ENCODE peak calls at places on chromosomes 1 and 21, in seven cellular contexts. L is CD8-positive, alpha-beta memory T cell; D is OCI-LY7; W is naive thymus-derived CD4-positive, alpha-beta T cell; X is pancreas; J is CD4-positive, CD25-positive, alpha-beta regulatory T cell; U is CD4-positive, alpha-beta memory T cell. Q is an unnamed sample. For H3K36me3, the result is how much of the 10 kb centered on the place peaks cover.

GRCh38 chr1:159786966-159787365 is 6.2 kb downstream of the DUSP23 start:
- DNase-seq in L (no peak), D (no peak), W (no peak), X (no peak), J (no peak), U (no peak), Q (no peak)

GRCh38 chr1:160836561-160836960 is 26.1 kb downstream of the CD244 start:
- DNase-seq in L (no peak), D (no peak), W (no peak), X (no peak), J (peak), U (no peak), Q (no peak)

GRCh38 chr1:1295154-1295923 is 12.4 kb downstream of the ACAP3 start:
- DNase-seq in L (no peak), D (no peak), W (no peak), X (no peak), J (no peak), U (no peak), Q (no peak)

GRCh38 chr1:171794085-171794484 is 12.6 kb downstream of the METTL13 start:
- DNase-seq in L (no peak), D (no peak), W (no peak), X (no peak), J (peak), U (no peak), Q (no peak)

GRCh38 chr1:198541737-198542136 is 1.3 kb upstream of the ATP6V1G3 start:
- DNase-seq in L (no peak), D (no peak), W (no peak), X (no peak), J (no peak), U (no peak), Q (no peak)

GRCh38 chr1:150544204-150544603 is 5.0 kb upstream of the ADAMTSL4 start:
- DNase-seq in L (no peak), D (no peak), W (no peak), X (no peak), J (no peak), U (no peak), Q (no peak)

GRCh38 chr21:41668686-41669532 is 97.9 kb downstream of the RIPK4 start:
- DNase-seq in L (no peak), D (no peak), W (no peak), X (no peak), J (no peak), U (no peak), Q (peak)

GRCh38 chr1:209063816-209064664 is 519.5 kb upstream of the CAMK1G start:
- DNase-seq in L (no peak), D (no peak), W (no peak), X (no peak), J (no peak), U (no peak), Q (no peak)

GRCh38 chr1:199946305-199947155 is 81.0 kb upstream of the NR5A2 start:
- DNase-seq in L (no peak), D (no peak), W (no peak), X (no peak), J (no peak), U (no peak), Q (peak)

GRCh38 chr1:116119876-116120275 is 8.7 kb downstream of the MAB21L3 start:
- DNase-seq in L (no peak), D (no peak), W (no peak), X (no peak), J (no peak), U (no peak), Q (no peak)

GRCh38 chr1:44119525-44119924 is 904 bp downstream of the KLF17 start:
- DNase-seq in L (no peak), D (no peak), W (no peak), X (no peak), J (no peak), U (no peak), Q (no peak)

GRCh38 chr1:167720965-167721616 is 691 bp upstream of the MPZL1 start:
- DNase-seq in L (no peak), D (peak), W (peak), X (peak), J (no peak), U (no peak), Q (no peak)
- H3K36me3 ChIP-seq in L (under half), D (under half), W (under half), X (under half), J (under half), U (under half), Q (under half)

DNA sequence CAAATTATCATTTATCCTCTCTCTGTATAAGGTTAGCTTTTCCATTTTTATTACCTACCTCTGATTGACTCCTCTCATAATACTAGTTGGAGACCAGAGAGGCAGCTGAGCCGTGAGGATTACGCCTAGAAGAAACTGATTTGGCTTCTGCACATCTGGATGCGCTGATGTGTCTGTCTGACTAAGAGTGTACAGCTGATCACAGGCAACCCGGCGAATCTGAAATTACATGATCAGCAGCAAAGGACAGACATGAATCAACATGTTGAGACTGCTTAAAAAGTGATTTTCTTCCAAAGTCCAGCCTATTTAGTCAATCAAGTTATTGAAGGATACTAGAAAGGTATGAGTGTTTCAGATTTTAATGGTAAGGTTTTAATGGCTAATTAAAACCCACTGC is 81.2 kb downstream of the PCSK9 start:
- DNase-seq in L (no peak), D (no peak), W (no peak), X (no peak), J (no peak), U (no peak), Q (no peak)
- H3K36me3 ChIP-seq in L (half or more), D (half or more), W (under half), X (half or more), J (half or more), U (half or more), Q (under half)

GRCh38 chr1:183226361-183226760 is 40.3 kb downstream of the LAMC2 start:
- DNase-seq in L (no peak), D (no peak), W (no peak), X (no peak), J (no peak), U (no peak), Q (no peak)

GRCh38 chr1:183227382-183227781 is 41.3 kb downstream of the LAMC2 start:
- DNase-seq in L (no peak), D (no peak), W (no peak), X (no peak), J (no peak), U (no peak), Q (no peak)

GRCh38 chr1:183228650-183229220 is 42.7 kb downstream of the LAMC2 start:
- DNase-seq in L (no peak), D (no peak), W (no peak), X (no peak), J (no peak), U (no peak), Q (no peak)

GRCh38 chr1:183226963-183227362 is 40.9 kb downstream of the LAMC2 start:
- DNase-seq in L (no peak), D (no peak), W (no peak), X (no peak), J (peak), U (no peak), Q (no peak)

DNA sequence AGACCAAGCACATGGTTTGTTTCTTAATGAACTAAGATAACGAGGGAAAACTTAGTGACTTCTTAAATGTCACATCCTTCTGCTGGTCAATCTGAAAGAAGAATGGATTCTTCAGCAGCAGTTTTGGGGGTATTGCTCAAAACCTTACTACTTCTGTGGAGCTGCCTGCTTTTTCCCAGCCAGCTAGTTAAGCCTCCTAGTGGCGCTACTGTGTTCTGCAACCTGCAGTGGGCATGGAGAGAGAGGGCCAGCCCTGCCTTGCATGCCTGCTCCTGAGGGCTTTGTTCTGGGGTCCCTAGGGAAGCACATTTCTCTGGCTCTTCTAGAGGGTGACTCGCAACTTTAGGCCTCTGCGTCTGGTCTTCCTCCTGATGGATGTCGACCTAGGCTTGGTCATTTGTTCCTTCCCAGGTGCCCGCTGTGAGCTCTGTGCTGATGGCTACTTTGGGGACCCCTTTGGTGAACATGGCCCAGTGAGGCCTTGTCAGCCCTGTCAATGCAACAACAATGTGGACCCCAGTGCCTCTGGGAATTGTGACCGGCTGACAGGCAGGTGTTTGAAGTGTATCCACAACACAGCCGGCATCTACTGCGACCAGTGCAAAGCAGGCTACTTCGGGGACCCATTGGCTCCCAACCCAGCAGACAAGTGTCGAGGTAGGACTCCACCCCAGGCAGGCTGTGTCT is 42.0 kb downstream of the LAMC2 start:
- DNase-seq in L (no peak), D (peak), W (no peak), X (peak), J (peak), U (no peak), Q (no peak)
- H3K36me3 ChIP-seq in L (under half), D (under half), W (under half), X (under half), J (under half), U (under half), Q (under half)

GRCh38 chr1:37704966-37705365 is 12.7 kb downstream of the CDCA8 start:
- DNase-seq in L (no peak), D (no peak), W (no peak), X (no peak), J (no peak), U (no peak), Q (no peak)
- H3K36me3 ChIP-seq in L (under half), D (half or more), W (under half), X (under half), J (under half), U (under half), Q (under half)

GRCh38 chr1:53862507-53862906 is 24.4 kb upstream of the NDC1 start:
- DNase-seq in L (no peak), D (peak), W (no peak), X (no peak), J (no peak), U (no peak), Q (no peak)

GRCh38 chr1:53860967-53861411 is 22.9 kb upstream of the NDC1 start:
- DNase-seq in L (peak), D (peak), W (peak), X (peak), J (peak), U (peak), Q (no peak)
- H3K36me3 ChIP-seq in L (under half), D (under half), W (under half), X (under half), J (under half), U (under half), Q (half or more)

GRCh38 chr1:239429163-239429562 is 42.8 kb downstream of the CHRM3 start:
- DNase-seq in L (no peak), D (no peak), W (no peak), X (no peak), J (no peak), U (no peak), Q (no peak)
- H3K36me3 ChIP-seq in L (under half), D (under half), W (under half), X (under half), J (under half), U (under half), Q (under half)

GRCh38 chr1:230270940-230271325 is 155.2 kb downstream of the PGBD5 start:
- DNase-seq in L (no peak), D (no peak), W (no peak), X (no peak), J (no peak), U (no peak), Q (peak)

GRCh38 chr1:230270185-230270939 is 155.8 kb downstream of the PGBD5 start:
- DNase-seq in L (no peak), D (peak), W (no peak), X (no peak), J (peak), U (no peak), Q (peak)

GRCh38 chr1:230267338-230268065 is 158.6 kb downstream of the PGBD5 start:
- DNase-seq in L (no peak), D (no peak), W (no peak), X (no peak), J (no peak), U (no peak), Q (peak)

GRCh38 chr1:230266456-230266855 is 159.7 kb downstream of the PGBD5 start:
- DNase-seq in L (no peak), D (no peak), W (no peak), X (no peak), J (no peak), U (no peak), Q (peak)

GRCh38 chr1:230268371-230269170 is 157.6 kb downstream of the PGBD5 start:
- DNase-seq in L (no peak), D (no peak), W (no peak), X (peak), J (peak), U (no peak), Q (peak)
- H3K36me3 ChIP-seq in L (under half), D (under half), W (under half), X (under half), J (under half), U (under half), Q (half or more)

GRCh38 chr1:226276077-226276682 is 32.8 kb downstream of the LIN9 start:
- DNase-seq in L (no peak), D (no peak), W (no peak), X (no peak), J (no peak), U (no peak), Q (no peak)

GRCh38 chr1:226276987-226277386 is 32.0 kb downstream of the LIN9 start:
- DNase-seq in L (no peak), D (no peak), W (no peak), X (no peak), J (no peak), U (no peak), Q (no peak)

GRCh38 chr1:226281058-226281457 is 27.9 kb downstream of the LIN9 start:
- DNase-seq in L (no peak), D (no peak), W (no peak), X (no peak), J (no peak), U (no peak), Q (no peak)

GRCh38 chr1:226277897-226278296 is 31.1 kb downstream of the LIN9 start:
- DNase-seq in L (no peak), D (no peak), W (no peak), X (no peak), J (no peak), U (no peak), Q (no peak)

DNA sequence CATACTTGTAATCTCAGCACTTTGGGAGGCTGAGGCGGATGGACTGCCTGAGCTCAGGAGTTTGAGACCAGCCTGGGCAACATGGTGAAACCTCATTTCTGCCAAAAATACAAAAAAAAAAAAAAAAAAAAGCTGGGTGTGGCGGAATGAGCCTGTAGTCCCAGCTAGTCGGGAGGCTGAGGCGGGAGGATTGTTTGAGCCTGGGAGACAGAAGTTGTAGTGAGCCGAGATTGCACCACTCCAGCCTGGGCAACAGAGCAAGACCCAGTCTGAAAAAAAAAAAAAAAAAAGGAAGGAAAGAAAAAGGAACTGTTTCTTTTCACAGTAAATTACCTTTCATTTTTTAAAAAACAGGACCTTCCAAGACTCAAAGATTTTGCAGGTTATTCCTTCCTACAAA is 29.5 kb downstream of the LIN9 start:
- DNase-seq in L (no peak), D (no peak), W (no peak), X (no peak), J (no peak), U (no peak), Q (no peak)
- H3K36me3 ChIP-seq in L (under half), D (half or more), W (under half), X (under half), J (under half), U (under half), Q (under half)

DNA sequence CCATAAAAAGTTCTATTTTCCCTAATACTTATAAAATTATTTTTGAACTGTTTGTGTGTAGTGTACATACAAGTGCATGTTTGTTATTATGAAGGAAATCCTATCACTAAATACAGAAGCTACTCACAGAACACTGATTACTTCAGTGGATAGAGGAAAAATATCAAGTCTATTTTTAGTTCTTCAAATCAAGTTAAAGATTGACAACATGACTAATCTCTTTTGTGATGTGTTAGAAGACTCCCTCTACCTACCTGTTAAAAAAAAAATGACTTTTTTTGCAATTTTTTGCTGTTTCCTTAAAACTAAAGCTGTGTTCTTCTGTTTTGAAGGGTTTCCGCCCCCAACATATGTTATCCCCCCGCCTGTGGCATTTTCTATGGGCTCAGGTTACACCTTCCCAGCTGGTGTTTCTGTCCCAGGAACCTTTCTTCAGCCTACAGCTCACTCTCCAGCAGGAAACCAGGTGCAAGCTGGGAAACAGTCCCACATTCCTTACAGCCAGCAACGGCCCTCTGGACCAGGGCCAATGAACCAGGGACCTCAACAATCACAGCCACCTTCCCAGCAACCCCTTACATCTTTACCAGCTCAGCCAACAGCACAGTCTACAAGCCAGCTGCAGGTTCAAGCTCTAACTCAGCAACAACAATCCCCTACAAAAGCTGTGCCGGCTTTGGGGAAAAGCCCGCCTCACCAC is 45.5 kb downstream of the NCF2 start:
- DNase-seq in L (no peak), D (no peak), W (no peak), X (no peak), J (no peak), U (no peak), Q (no peak)
- H3K36me3 ChIP-seq in L (half or more), D (half or more), W (under half), X (under half), J (half or more), U (half or more), Q (half or more)